ENCODE peak calls at places on chromosome 21, in eight cellular contexts. S, B, I, T, K, R, N and Z are unnamed samples.

GRCh38 chr21:33857846-33858671 is 57.5 kb downstream of the ATP5PO start:
- DNase-seq in T (no peak), N (no peak), R (no peak), S (no peak), K (no peak), B (no peak), I (no peak), Z (no peak)

GRCh38 chr21:45078371-45078770 is 4.0 kb downstream of the ADARB1 start:
- DNase-seq in N (no peak), T (no peak), K (no peak), S (no peak), I (no peak), B (no peak), R (no peak), Z (no peak)

GRCh38 chr21:35005825-35006224 is 43.3 kb downstream of the RUNX1 start:
- DNase-seq in N (no peak), I (no peak), R (no peak), B (no peak), T (no peak), S (no peak), K (no peak), Z (no peak)

GRCh38 chr21:44500111-44500510 is 39.9 kb downstream of the KRTAP10-1 start:
- DNase-seq in K (no peak), T (no peak), R (no peak), S (no peak), N (no peak), I (no peak), B (no peak), Z (no peak)

GRCh38 chr21:28310711-28311110 is 682.0 kb downstream of the LTN1 start:
- DNase-seq in T (no peak), K (no peak), I (no peak), N (no peak), S (no peak), B (no peak), R (no peak), Z (no peak)

GRCh38 chr21:44761011-44761729 is 40.5 kb downstream of the UBE2G2 start:
- DNase-seq in N (no peak), B (no peak), T (peak; percentile 66), S (no peak), I (no peak), R (no peak), K (no peak), Z (no peak)

GRCh38 chr21:44517175-44517899 is 22.7 kb downstream of the KRTAP10-1 start:
- DNase-seq in T (peak; percentile 31), R (no peak), N (no peak), S (no peak), I (no peak), K (no peak), B (no peak), Z (peak; percentile 95)

GRCh38 chr21:33362044-33362555 is 37.3 kb downstream of the IFNAR1 start:
- DNase-seq in N (no peak), T (peak; percentile 58), K (no peak), S (peak; percentile 46), I (peak; percentile 56), R (no peak), B (no peak), Z (no peak)

GRCh38 chr21:45098867-45099266 is 24.5 kb downstream of the ADARB1 start:
- DNase-seq in B (no peak), N (peak; percentile 23), R (no peak), K (no peak), I (no peak), T (peak; percentile 13), S (no peak), Z (no peak)

GRCh38 chr21:30044447-30045064 is 104.8 kb upstream of the GRIK1 start:
- DNase-seq in S (no peak), I (no peak), K (peak; percentile 43), T (peak; percentile 7), N (peak; percentile 42), R (no peak), B (no peak), Z (peak; percentile 8)

GRCh38 chr21:15020797-15021196 is 44.0 kb downstream of the NRIP1 start:
- DNase-seq in I (no peak), T (no peak), K (no peak), S (no peak), N (no peak), B (no peak), R (no peak), Z (no peak)

GRCh38 chr21:35338881-35339632 is 290.0 kb upstream of the RUNX1 start:
- DNase-seq in T (no peak), N (no peak), K (no peak), B (no peak), S (no peak), I (no peak), R (no peak), Z (no peak)

GRCh38 chr21:27756191-27756590 is 789.3 kb upstream of the ADAMTS5 start:
- DNase-seq in I (no peak), B (no peak), T (no peak), S (no peak), R (no peak), K (no peak), N (no peak), Z (no peak)

GRCh38 chr21:15718709-15719108 is 11.1 kb upstream of the USP25 start:
- DNase-seq in N (no peak), R (no peak), I (no peak), S (no peak), K (no peak), T (no peak), B (no peak), Z (no peak)

GRCh38 chr21:36065497-36066036 is 4.3 kb upstream of the CBR1 start:
- DNase-seq in R (no peak), K (no peak), N (peak; percentile 77), T (peak; percentile 85), B (no peak), I (no peak), S (no peak), Z (no peak)

GRCh38 chr21:21179619-21180336 is 181.6 kb downstream of the NCAM2 start:
- DNase-seq in K (no peak), I (no peak), R (no peak), S (no peak), B (no peak), T (no peak), N (no peak), Z (no peak)

GRCh38 chr21:21174676-21175075 is 176.5 kb downstream of the NCAM2 start:
- DNase-seq in N (no peak), R (no peak), T (no peak), B (no peak), K (no peak), S (no peak), I (no peak), Z (no peak)

GRCh38 chr21:21177353-21177986 is 179.3 kb downstream of the NCAM2 start:
- DNase-seq in S (no peak), N (no peak), I (no peak), K (no peak), B (no peak), R (no peak), T (no peak), Z (no peak)

GRCh38 chr21:21175798-21176334 is 177.7 kb downstream of the NCAM2 start:
- DNase-seq in K (no peak), B (no peak), R (no peak), N (no peak), T (no peak), I (no peak), S (no peak), Z (no peak)
- H3K4me3 ChIP-seq in K (no peak overlapping the region), B (no peak overlapping the region), R (no peak overlapping the region), N (no peak overlapping the region), T (no peak overlapping the region), I (no peak overlapping the region), S (no peak overlapping the region), Z (no peak overlapping the region)

GRCh38 chr21:39087976-39088370 is 95.3 kb downstream of the PSMG1 start:
- DNase-seq in S (no peak), I (no peak), B (no peak), N (no peak), K (no peak), T (peak; percentile 29), R (no peak), Z (no peak)

GRCh38 chr21:39085843-39086415 is 97.3 kb downstream of the PSMG1 start:
- DNase-seq in T (no peak), S (no peak), I (no peak), N (no peak), R (no peak), B (no peak), K (no peak), Z (no peak)

GRCh38 chr21:39088831-39089380 is 94.3 kb downstream of the PSMG1 start:
- DNase-seq in I (no peak), B (no peak), R (no peak), K (no peak), T (peak; percentile 14), N (peak; percentile 52), S (no peak), Z (no peak)

GRCh38 chr21:39086547-39086946 is 96.7 kb downstream of the PSMG1 start:
- DNase-seq in N (no peak), R (no peak), T (no peak), S (no peak), B (no peak), I (no peak), K (no peak), Z (no peak)

DNA sequence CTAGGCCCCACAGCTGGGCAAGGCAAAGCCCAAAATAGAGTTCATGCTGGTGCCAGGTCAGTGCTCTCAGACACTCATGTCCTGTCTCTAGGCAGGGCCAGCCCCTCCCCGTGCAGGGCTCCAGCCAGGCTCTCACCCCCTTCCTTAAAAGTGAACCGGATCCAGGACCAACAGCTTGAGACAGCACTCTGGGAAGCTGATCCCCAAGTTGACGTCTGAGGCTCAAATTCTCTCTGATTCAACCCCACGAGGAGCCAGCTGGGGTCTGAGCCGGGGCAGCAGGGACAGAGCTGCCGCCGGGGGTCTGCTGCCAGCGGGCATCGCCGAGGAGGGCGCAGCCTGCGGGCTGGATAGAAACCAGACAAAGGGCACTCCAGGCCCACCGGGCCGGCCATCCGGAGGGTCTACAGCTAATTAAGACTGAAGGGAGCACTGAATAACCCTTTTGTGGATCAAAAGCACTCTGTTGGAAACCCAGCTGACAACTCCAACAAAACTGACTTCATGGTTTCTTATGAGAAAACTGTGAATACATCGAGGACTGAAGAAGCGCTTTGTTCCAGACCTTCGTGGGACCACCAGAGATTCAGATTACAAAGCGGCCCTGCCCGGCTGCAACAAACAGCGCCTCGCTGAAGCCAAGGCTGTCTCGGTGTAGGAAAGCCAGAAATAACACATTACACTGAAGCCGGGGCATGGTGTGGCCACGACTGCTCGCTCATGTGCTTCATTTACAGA is 95.8 kb downstream of the PSMG1 start:
- DNase-seq in K (no peak), R (no peak), N (no peak), B (no peak), T (no peak), I (no peak), S (no peak), Z (no peak)
- H3K36me3 ChIP-seq in K (no peaks in the 10 kb centered on the region), R (no peaks in the 10 kb centered on the region), N (no peaks in the 10 kb centered on the region), B (no peaks in the 10 kb centered on the region), T (no peaks in the 10 kb centered on the region), I (no peaks in the 10 kb centered on the region), S (no peaks in the 10 kb centered on the region), Z (no peaks in the 10 kb centered on the region)

GRCh38 chr21:37915941-37916794 is at the start of gene KCNJ6:
- DNase-seq in K (no peak), N (peak; percentile 50), B (no peak), I (no peak), S (no peak), R (no peak), T (peak; percentile 5), Z (peak; percentile 70)
- H3K4me3 ChIP-seq in K (no peak within 1 kb of the TSS), N (peak within 1 kb of the TSS; percentile 36), B (peak within 1 kb of the TSS; percentile 39), I (no peak within 1 kb of the TSS), S (no peak within 1 kb of the TSS), R (no peak within 1 kb of the TSS), T (no peak within 1 kb of the TSS), Z (peak within 1 kb of the TSS; percentile 29)

DNA sequence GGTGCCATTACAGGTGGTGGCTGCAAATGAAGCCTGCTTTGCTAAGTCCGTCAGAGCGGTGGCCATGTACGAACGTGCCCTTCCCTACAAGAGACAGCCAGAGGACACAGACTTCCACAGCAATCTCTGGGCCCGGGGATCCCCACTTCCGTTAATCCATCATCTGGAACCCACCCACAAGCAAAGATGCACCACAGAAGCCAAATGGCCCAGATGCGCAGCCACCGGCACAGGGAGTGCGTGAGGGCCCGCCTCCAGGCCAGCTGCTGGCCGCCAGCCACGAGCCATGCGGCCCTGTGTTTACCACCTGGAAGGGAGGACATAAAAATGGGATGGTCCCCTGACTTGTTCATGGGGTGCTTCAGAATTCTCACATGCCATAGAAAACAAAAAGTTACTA is 22.1 kb downstream of the MRAP start:
- DNase-seq in K (no peak), T (no peak), N (no peak), I (no peak), R (no peak), S (no peak), B (no peak), Z (peak; percentile 37)
- H3K36me3 ChIP-seq in K (peaks cover 100% of the 10 kb centered on the region), T (peaks cover 23% of the 10 kb centered on the region), N (peaks cover 53% of the 10 kb centered on the region), I (peaks cover 97% of the 10 kb centered on the region), R (no peaks in the 10 kb centered on the region), S (peaks cover 73% of the 10 kb centered on the region), B (peaks cover 52% of the 10 kb centered on the region), Z (peaks cover 98% of the 10 kb centered on the region)